ENCODE peak calls at places on chromosomes 2 and 18, in eight cellular contexts. One of them, this sample, is unnamed.

GRCh38 chr2:234823196-234823876 is 128.5 kb upstream of the SH3BP4 start:
- DNase-seq in cardiac fibroblast: no peak
- DNase-seq in NCI-H1694 treated with DMSO at 0.1 percent for 48 hours: no peak
- DNase-seq in effector CD4-positive, alpha-beta T cell: no peak
- DNase-seq in K562: no peak
- DNase-seq in nephron progenitor cell: no peak
- DNase-seq in cardiac septum: no peak
- DNase-seq in right cardiac atrium: peak; percentile 47
- DNase-seq in this sample: no peak

GRCh38 chr2:65374555-65374954 is 57.8 kb downstream of the SPRED2 start:
- DNase-seq in cardiac fibroblast: no peak
- DNase-seq in NCI-H1694 treated with DMSO at 0.1 percent for 48 hours: no peak
- DNase-seq in effector CD4-positive, alpha-beta T cell: no peak
- DNase-seq in K562: no peak
- DNase-seq in nephron progenitor cell: no peak
- DNase-seq in cardiac septum: no peak
- DNase-seq in right cardiac atrium: no peak
- DNase-seq in this sample: no peak

GRCh38 chr18:43486462-43486861 is 209.2 kb upstream of the SYT4 start:
- DNase-seq in cardiac fibroblast: no peak
- DNase-seq in NCI-H1694 treated with DMSO at 0.1 percent for 48 hours: no peak
- DNase-seq in effector CD4-positive, alpha-beta T cell: no peak
- DNase-seq in K562: no peak
- DNase-seq in nephron progenitor cell: peak; percentile 15
- DNase-seq in cardiac septum: no peak
- DNase-seq in right cardiac atrium: no peak
- DNase-seq in this sample: no peak

GRCh38 chr2:106581755-106582430 is 94.7 kb downstream of the CD8B2 start:
- DNase-seq in cardiac fibroblast: peak; percentile 76
- DNase-seq in NCI-H1694 treated with DMSO at 0.1 percent for 48 hours: peak; percentile 41
- DNase-seq in effector CD4-positive, alpha-beta T cell: no peak
- DNase-seq in K562: peak; percentile 12
- DNase-seq in nephron progenitor cell: peak; percentile 67
- DNase-seq in cardiac septum: no peak
- DNase-seq in right cardiac atrium: peak; percentile 60
- DNase-seq in this sample: peak; percentile 26

GRCh38 chr2:109497447-109497846 is 116.3 kb downstream of the SEPTIN10 start:
- DNase-seq in cardiac fibroblast: peak; percentile 21
- DNase-seq in NCI-H1694 treated with DMSO at 0.1 percent for 48 hours: no peak
- DNase-seq in effector CD4-positive, alpha-beta T cell: no peak
- DNase-seq in K562: no peak
- DNase-seq in nephron progenitor cell: no peak
- DNase-seq in cardiac septum: no peak
- DNase-seq in right cardiac atrium: no peak
- DNase-seq in this sample: peak; percentile 47

GRCh38 chr18:59707306-59707705 is 10.1 kb upstream of the CCBE1 start:
- DNase-seq in cardiac fibroblast: no peak
- DNase-seq in NCI-H1694 treated with DMSO at 0.1 percent for 48 hours: no peak
- DNase-seq in effector CD4-positive, alpha-beta T cell: no peak
- DNase-seq in K562: no peak
- DNase-seq in nephron progenitor cell: no peak
- DNase-seq in cardiac septum: peak; percentile 20
- DNase-seq in right cardiac atrium: no peak
- DNase-seq in this sample: no peak

GRCh38 chr2:47250576-47251403 is 95.7 kb upstream of the STPG4 start:
- DNase-seq in cardiac fibroblast: no peak
- DNase-seq in NCI-H1694 treated with DMSO at 0.1 percent for 48 hours: no peak
- DNase-seq in effector CD4-positive, alpha-beta T cell: no peak
- DNase-seq in K562: peak; percentile 54
- DNase-seq in nephron progenitor cell: no peak
- DNase-seq in cardiac septum: no peak
- DNase-seq in right cardiac atrium: no peak
- DNase-seq in this sample: no peak

GRCh38 chr2:222568866-222569265 is 87.0 kb downstream of the FARSB start:
- DNase-seq in cardiac fibroblast: peak; percentile 81
- DNase-seq in NCI-H1694 treated with DMSO at 0.1 percent for 48 hours: peak; percentile 71
- DNase-seq in effector CD4-positive, alpha-beta T cell: no peak
- DNase-seq in K562: no peak
- DNase-seq in nephron progenitor cell: no peak
- DNase-seq in cardiac septum: no peak
- DNase-seq in right cardiac atrium: peak; percentile 33
- DNase-seq in this sample: peak; percentile 72

GRCh38 chr18:10051877-10052631 is 138.2 kb downstream of the VAPA start:
- DNase-seq in cardiac fibroblast: peak; percentile 87
- DNase-seq in NCI-H1694 treated with DMSO at 0.1 percent for 48 hours: no peak
- DNase-seq in effector CD4-positive, alpha-beta T cell: no peak
- DNase-seq in K562: no peak
- DNase-seq in nephron progenitor cell: no peak
- DNase-seq in cardiac septum: no peak
- DNase-seq in right cardiac atrium: peak; percentile 73
- DNase-seq in this sample: peak; percentile 76

GRCh38 chr2:213261237-213261636 is 23.0 kb upstream of the SPAG16 start:
- DNase-seq in cardiac fibroblast: no peak
- DNase-seq in NCI-H1694 treated with DMSO at 0.1 percent for 48 hours: no peak
- DNase-seq in effector CD4-positive, alpha-beta T cell: no peak
- DNase-seq in K562: no peak
- DNase-seq in nephron progenitor cell: no peak
- DNase-seq in cardiac septum: no peak
- DNase-seq in right cardiac atrium: no peak
- DNase-seq in this sample: no peak

This sample was measured in skeletal muscle cell.